ENCODE peak calls at places on chromosomes 12 and 14, in ten cellular contexts. A is Calu3; V is A172; Z is activated CD4-positive, alpha-beta memory T cell treated with anti-CD3 and anti-CD28 coated beads for 36 hours; M is mucosa of gallbladder; X is NCI-H1930; U is activated CD8-positive, alpha-beta memory T cell treated with anti-CD3 and anti-CD28 coated beads, Interleukin-2, amount 10 ng/mL, durations not matched to agents 7 days and 5 days; P is GM04504; S is HT1080; E is epithelial cell of proximal tubule. N is an unnamed sample.

GRCh38 chr12:92467886-92468285 is 234.9 kb upstream of the PLEKHG7 start:
- DNase-seq in A (no peak), V (peak; percentile 28), Z (no peak), M (no peak), X (no peak), U (no peak), P (no peak), S (peak; percentile 3), E (no peak), N (no peak)

GRCh38 chr14:79342942-79343341 is 868.4 kb downstream of the DIO2 start:
- DNase-seq in A (peak; percentile 1), V (no peak), Z (no peak), M (no peak), X (no peak), U (no peak), P (no peak), S (no peak), E (no peak), N (no peak)

GRCh38 chr14:70289138-70289537 is 70.3 kb downstream of the COX16 start:
- DNase-seq in A (no peak), V (no peak), Z (peak; percentile 70), M (no peak), X (no peak), U (peak; percentile 43), P (no peak), S (peak; percentile 25), E (no peak), N (no peak)

GRCh38 chr14:103705158-103705523 is 10.1 kb downstream of the XRCC3 start:
- DNase-seq in A (no peak), V (no peak), Z (no peak), M (peak; percentile 53), X (no peak), U (no peak), P (no peak), S (no peak), E (no peak), N (no peak)

GRCh38 chr14:31419179-31420012 is 954 bp downstream of the HEATR5A start:
- DNase-seq in A (no peak), V (peak; percentile 22), Z (no peak), M (no peak), X (no peak), U (no peak), P (no peak), S (peak; percentile 2), E (no peak), N (no peak)

GRCh38 chr12:30533518-30533917 is 162.2 kb downstream of the IPO8 start:
- DNase-seq in A (no peak), V (no peak), Z (no peak), M (no peak), X (no peak), U (no peak), P (no peak), S (no peak), E (no peak), N (no peak)

GRCh38 chr14:104136472-104137296 is 1.7 kb upstream of the KIF26A start:
- DNase-seq in A (no peak), V (no peak), Z (no peak), M (no peak), X (peak; percentile 24), U (no peak), P (no peak), S (no peak), E (no peak), N (no peak)

GRCh38 chr12:105561981-105562726 is 231.7 kb downstream of the C12orf75 start:
- DNase-seq in A (peak; percentile 74), V (peak; percentile 86), Z (no peak), M (no peak), X (no peak), U (no peak), P (peak; percentile 80), S (peak; percentile 93), E (peak; percentile 51), N (no peak)

GRCh38 chr14:56585461-56586084 is 6.0 kb downstream of the TMEM260 start:
- DNase-seq in A (no peak), V (no peak), Z (no peak), M (no peak), X (peak; percentile 62), U (no peak), P (no peak), S (no peak), E (no peak), N (no peak)

GRCh38 chr12:91327889-91328288 is 145.3 kb upstream of the DCN start:
- DNase-seq in A (no peak), V (no peak), Z (no peak), M (no peak), X (no peak), U (no peak), P (peak; percentile 58), S (no peak), E (no peak), N (no peak)

GRCh38 chr12:41277019-41277770 is 89.1 kb downstream of the PDZRN4 start:
- DNase-seq in A (peak; percentile 16), V (peak; percentile 5), Z (peak; percentile 9), M (peak; percentile 19), X (peak; percentile 72), U (no peak), P (peak; percentile 6), S (no peak), E (no peak), N (peak; percentile 5)

GRCh38 chr12:106015646-106016045 is 123.1 kb downstream of the NUAK1 start:
- DNase-seq in A (no peak), V (no peak), Z (no peak), M (no peak), X (no peak), U (no peak), P (no peak), S (no peak), E (no peak), N (no peak)

GRCh38 chr12:32296541-32296940 is 102.8 kb upstream of the FGD4 start:
- DNase-seq in A (peak; percentile 17), V (no peak), Z (no peak), M (peak; percentile 42), X (no peak), U (no peak), P (no peak), S (no peak), E (peak; percentile 95), N (no peak)

GRCh38 chr14:37903561-37904191 is 304.0 kb upstream of the SSTR1 start:
- DNase-seq in A (peak; percentile 10), V (peak; percentile 14), Z (peak; percentile 13), M (no peak), X (peak; percentile 41), U (no peak), P (peak; percentile 29), S (peak; percentile 17), E (peak; percentile 1), N (no peak)

GRCh38 chr14:62885451-62885850 is 159.8 kb downstream of the KCNH5 start:
- DNase-seq in A (no peak), V (no peak), Z (no peak), M (no peak), X (no peak), U (no peak), P (no peak), S (no peak), E (no peak), N (no peak)

GRCh38 chr14:61561657-61562276 is 133.5 kb upstream of the HIF1A start:
- DNase-seq in A (peak; percentile 78), V (peak; percentile 98), Z (no peak), M (peak; percentile 80), X (no peak), U (no peak), P (peak; percentile 97), S (peak; percentile 100), E (peak; percentile 99), N (peak; percentile 19)

N was measured in NK-92 treated with Interleukin-12 subunit alpha and Interleukin-12 subunit beta, amount 100 ng/mL, for 24 hours.